ENCODE peak calls at places on chromosome 2, in six cellular contexts. One of them, this sample, is unnamed.

GRCh38 chr2:56118474-56118873 is 65.3 kb upstream of the CCDC85A start:
- DNase-seq in MM.1S: no peak
- DNase-seq in GM23338: peak; percentile 53
- DNase-seq in GM23248: no peak
- DNase-seq in HCT116: no peak
- DNase-seq in OCI-LY7: no peak
- DNase-seq in this sample: no peak

GRCh38 chr2:74703373-74703772 is 49.3 kb downstream of the SEMA4F start:
- DNase-seq in MM.1S: no peak
- DNase-seq in HCT116: no peak
- DNase-seq in OCI-LY7: no peak
- DNase-seq in GM23248: no peak
- DNase-seq in GM23338: no peak
- DNase-seq in this sample: no peak

GRCh38 chr2:1758774-1759610 is 14.7 kb upstream of the PXDN start:
- DNase-seq in MM.1S: no peak
- DNase-seq in GM23338: no peak
- DNase-seq in OCI-LY7: no peak
- DNase-seq in GM23248: no peak
- DNase-seq in HCT116: no peak
- DNase-seq in this sample: no peak

GRCh38 chr2:27016801-27017325 is 15.9 kb upstream of the TMEM214 start:
- DNase-seq in HCT116: peak; percentile 50
- DNase-seq in GM23248: peak; percentile 84
- DNase-seq in OCI-LY7: peak; percentile 71
- DNase-seq in MM.1S: peak; percentile 45
- DNase-seq in GM23338: peak; percentile 97
- DNase-seq in this sample: peak; percentile 87

GRCh38 chr2:198715304-198715703 is 742.4 kb downstream of the SATB2 start:
- DNase-seq in MM.1S: no peak
- DNase-seq in HCT116: no peak
- DNase-seq in GM23248: no peak
- DNase-seq in GM23338: no peak
- DNase-seq in OCI-LY7: no peak
- DNase-seq in this sample: no peak

GRCh38 chr2:228417966-228418365 is 236.5 kb upstream of the SPHKAP start:
- DNase-seq in OCI-LY7: no peak
- DNase-seq in GM23248: peak; percentile 37
- DNase-seq in GM23338: no peak
- DNase-seq in HCT116: no peak
- DNase-seq in MM.1S: peak; percentile 72
- DNase-seq in this sample: no peak

GRCh38 chr2:46979611-46980010 is 64.0 kb upstream of the MCFD2 start:
- DNase-seq in OCI-LY7: no peak
- DNase-seq in GM23338: no peak
- DNase-seq in HCT116: no peak
- DNase-seq in GM23248: no peak
- DNase-seq in MM.1S: no peak
- DNase-seq in this sample: no peak

GRCh38 chr2:30026091-30027055 is 105.0 kb upstream of the ALK start:
- DNase-seq in HCT116: peak; percentile 4
- DNase-seq in GM23338: peak; percentile 75
- DNase-seq in GM23248: peak; percentile 97
- DNase-seq in OCI-LY7: peak; percentile 20
- DNase-seq in MM.1S: no peak
- DNase-seq in this sample: peak; percentile 76

GRCh38 chr2:160365691-160366367 is 127.8 kb downstream of the RBMS1 start:
- DNase-seq in MM.1S: peak; percentile 85
- DNase-seq in HCT116: no peak
- DNase-seq in GM23248: peak; percentile 66
- DNase-seq in GM23338: no peak
- DNase-seq in OCI-LY7: no peak
- DNase-seq in this sample: no peak

GRCh38 chr2:129334128-129334527 is 645.3 kb upstream of the RAB6C start:
- DNase-seq in GM23338: peak; percentile 4
- DNase-seq in OCI-LY7: no peak
- DNase-seq in MM.1S: no peak
- DNase-seq in HCT116: no peak
- DNase-seq in GM23248: no peak
- DNase-seq in this sample: no peak

GRCh38 chr2:232363784-232364615 is 14.6 kb upstream of the ALPP start:
- DNase-seq in GM23248: no peak
- DNase-seq in GM23338: no peak
- DNase-seq in OCI-LY7: peak; percentile 64
- DNase-seq in MM.1S: peak; percentile 78
- DNase-seq in HCT116: no peak
- DNase-seq in this sample: no peak

GRCh38 chr2:142951190-142952007 is 73.9 kb downstream of the KYNU start:
- DNase-seq in HCT116: no peak
- DNase-seq in OCI-LY7: no peak
- DNase-seq in GM23248: no peak
- DNase-seq in GM23338: no peak
- DNase-seq in MM.1S: no peak
- DNase-seq in this sample: no peak

GRCh38 chr2:234139755-234140154 is 89.3 kb downstream of the SPP2 start:
- DNase-seq in MM.1S: no peak
- DNase-seq in GM23338: no peak
- DNase-seq in GM23248: no peak
- DNase-seq in HCT116: no peak
- DNase-seq in OCI-LY7: no peak
- DNase-seq in this sample: no peak

GRCh38 chr2:105925390-105925789 is 180.7 kb downstream of the NCK2 start:
- DNase-seq in GM23248: no peak
- DNase-seq in HCT116: no peak
- DNase-seq in MM.1S: no peak
- DNase-seq in GM23338: no peak
- DNase-seq in OCI-LY7: no peak
- DNase-seq in this sample: no peak

GRCh38 chr2:113283704-113284284 is 5.1 kb upstream of the PAX8 start:
- DNase-seq in OCI-LY7: no peak
- DNase-seq in MM.1S: no peak
- DNase-seq in GM23248: peak; percentile 94
- DNase-seq in GM23338: no peak
- DNase-seq in HCT116: peak; percentile 68
- DNase-seq in this sample: no peak

GRCh38 chr2:109032229-109032800 is 43.3 kb upstream of the EDAR start:
- DNase-seq in GM23338: no peak
- DNase-seq in GM23248: no peak
- DNase-seq in MM.1S: no peak
- DNase-seq in OCI-LY7: no peak
- DNase-seq in HCT116: no peak
- DNase-seq in this sample: no peak

GRCh38 chr2:109029444-109030193 is 40.6 kb upstream of the EDAR start:
- DNase-seq in GM23248: no peak
- DNase-seq in MM.1S: no peak
- DNase-seq in GM23338: no peak
- DNase-seq in HCT116: no peak
- DNase-seq in OCI-LY7: no peak
- DNase-seq in this sample: peak; percentile 54

GRCh38 chr2:109030870-109031480 is 42.0 kb upstream of the EDAR start:
- DNase-seq in GM23338: peak; percentile 11
- DNase-seq in OCI-LY7: no peak
- DNase-seq in GM23248: no peak
- DNase-seq in MM.1S: no peak
- DNase-seq in HCT116: no peak
- DNase-seq in this sample: no peak

GRCh38 chr2:109031481-109032228 is 42.6 kb upstream of the EDAR start:
- DNase-seq in HCT116: no peak
- DNase-seq in MM.1S: peak; percentile 69
- DNase-seq in GM23338: peak; percentile 67
- DNase-seq in OCI-LY7: peak; percentile 21
- DNase-seq in GM23248: peak; percentile 57
- DNase-seq in this sample: peak; percentile 66

DNA sequence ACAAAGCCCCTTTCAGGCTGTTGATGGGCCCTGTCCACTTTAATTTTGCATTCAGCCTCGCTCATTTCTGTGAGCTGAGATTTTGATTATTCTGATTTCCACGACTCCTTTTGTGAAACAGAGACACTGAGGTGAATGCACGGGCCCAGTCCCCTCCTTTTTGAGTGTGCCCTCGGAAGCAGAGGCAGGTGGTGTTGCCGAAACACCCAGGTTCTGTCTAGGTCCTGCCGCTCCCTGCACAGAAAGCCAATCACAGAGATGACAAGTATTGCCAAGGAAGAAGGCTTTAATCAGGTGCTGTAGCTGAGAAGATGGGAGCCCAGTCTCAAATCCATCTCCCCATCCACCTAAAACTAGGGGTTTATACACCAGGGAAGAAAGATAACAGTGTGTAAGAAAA is 44.2 kb upstream of the EDAR start:
- DNase-seq in GM23338: no peak
- DNase-seq in OCI-LY7: no peak
- DNase-seq in GM23248: no peak
- DNase-seq in HCT116: no peak
- DNase-seq in MM.1S: no peak
- DNase-seq in this sample: no peak
- H3K4me1 ChIP-seq in GM23338: peaks cover 11% of the 10 kb centered on the region
- H3K4me1 ChIP-seq in OCI-LY7: no peaks in the 10 kb centered on the region
- H3K4me1 ChIP-seq in GM23248: no peaks in the 10 kb centered on the region
- H3K4me1 ChIP-seq in HCT116: no peaks in the 10 kb centered on the region
- H3K4me1 ChIP-seq in MM.1S: no peaks in the 10 kb centered on the region
- H3K4me1 ChIP-seq in this sample: peaks cover 20% of the 10 kb centered on the region

DNA sequence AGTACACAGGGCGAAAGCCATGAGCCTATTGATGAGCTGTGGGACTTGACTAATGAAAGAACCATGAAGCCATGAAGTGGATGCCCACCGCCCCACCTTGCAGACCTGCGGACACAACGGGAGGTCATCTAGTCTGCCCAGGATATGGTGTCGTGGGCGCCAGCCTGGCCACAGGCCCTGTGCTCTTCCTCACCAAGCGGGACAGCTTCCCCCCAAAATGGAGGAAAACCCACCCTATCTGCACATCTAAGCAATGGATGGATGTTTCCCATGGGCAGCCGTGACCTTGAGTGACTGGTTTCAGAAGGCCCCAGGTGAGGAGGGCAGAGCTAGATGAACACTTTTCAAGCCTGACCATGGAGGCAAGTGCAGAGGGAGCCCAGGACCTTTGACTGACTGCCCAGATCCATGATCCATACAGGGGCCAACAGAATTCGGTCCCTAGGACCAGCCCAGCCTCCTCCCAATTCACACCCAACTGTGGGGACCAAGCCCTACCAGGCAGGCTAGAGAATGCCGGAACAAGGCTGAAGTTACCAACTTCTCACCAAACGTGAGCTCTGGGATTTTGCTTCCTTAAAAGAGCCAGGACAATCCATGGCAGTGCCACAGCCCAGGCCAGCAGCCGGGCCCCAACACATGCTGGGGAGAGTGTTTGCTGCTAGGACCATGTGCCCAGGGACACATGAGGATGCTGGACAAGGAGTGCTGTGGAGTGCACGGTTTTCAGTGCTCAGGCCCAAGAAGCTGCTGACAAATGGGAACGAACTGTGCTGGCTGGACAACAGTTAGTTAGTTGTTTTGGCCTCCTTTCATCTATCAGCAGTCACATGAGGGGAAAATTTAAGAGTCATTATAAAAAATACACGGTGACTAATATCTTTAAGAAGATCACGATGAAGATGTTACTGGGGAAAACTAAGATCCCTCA is 249.4 kb downstream of the HDAC4 start:
- DNase-seq in MM.1S: no peak
- DNase-seq in HCT116: no peak
- DNase-seq in GM23338: no peak
- DNase-seq in GM23248: peak; percentile 50
- DNase-seq in OCI-LY7: no peak
- DNase-seq in this sample: no peak
- TF ChIP-seq EZH2phosphoT487 in MM.1S: no peak
- TF ChIP-seq EZH2phosphoT487 in HCT116: no peak
- TF ChIP-seq EZH2phosphoT487 in GM23338: no peak
- TF ChIP-seq EZH2phosphoT487 in GM23248: no peak
- TF ChIP-seq EZH2phosphoT487 in OCI-LY7: no peak
- TF ChIP-seq EZH2phosphoT487 in this sample: no peak

DNA sequence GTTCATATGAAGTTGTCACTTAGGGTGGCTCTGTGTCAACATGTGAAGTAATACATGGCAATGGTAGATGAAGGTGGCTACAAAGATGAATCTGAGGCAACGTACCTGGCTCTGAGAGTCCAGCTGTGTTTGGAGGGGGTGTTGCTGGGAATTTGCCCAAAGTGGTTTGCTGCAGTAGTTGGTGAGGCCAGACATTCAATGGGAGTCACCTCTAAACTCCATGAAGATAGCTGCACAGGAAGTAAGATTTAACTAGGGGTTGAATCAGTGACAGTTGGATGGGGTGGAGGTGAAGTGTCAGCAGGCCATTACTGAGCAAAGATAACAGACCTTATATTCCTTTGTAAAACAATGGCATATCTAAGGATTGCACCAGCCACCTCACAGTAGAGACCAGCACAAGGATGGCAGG is 71.8 kb downstream of the NUP35 start:
- DNase-seq in GM23338: no peak
- DNase-seq in MM.1S: no peak
- DNase-seq in GM23248: no peak
- DNase-seq in HCT116: no peak
- DNase-seq in OCI-LY7: no peak
- DNase-seq in this sample: no peak
- H3K4me1 ChIP-seq in GM23338: no peaks in the 10 kb centered on the region
- H3K4me1 ChIP-seq in MM.1S: no peaks in the 10 kb centered on the region
- H3K4me1 ChIP-seq in GM23248: no peaks in the 10 kb centered on the region
- H3K4me1 ChIP-seq in HCT116: no peaks in the 10 kb centered on the region
- H3K4me1 ChIP-seq in OCI-LY7: no peaks in the 10 kb centered on the region
- H3K4me1 ChIP-seq in this sample: no peaks in the 10 kb centered on the region

GRCh38 chr2:127664065-127664894 is 11.1 kb downstream of the LIMS2 start:
- DNase-seq in MM.1S: no peak
- DNase-seq in GM23248: peak; percentile 41
- DNase-seq in OCI-LY7: no peak
- DNase-seq in GM23338: peak; percentile 61
- DNase-seq in HCT116: no peak
- DNase-seq in this sample: peak; percentile 74
- TF ChIP-seq EZH2phosphoT487 in MM.1S: no peak
- TF ChIP-seq EZH2phosphoT487 in GM23248: no peak
- TF ChIP-seq EZH2phosphoT487 in OCI-LY7: no peak
- TF ChIP-seq EZH2phosphoT487 in GM23338: no peak
- TF ChIP-seq EZH2phosphoT487 in HCT116: no peak
- TF ChIP-seq EZH2phosphoT487 in this sample: peak; percentile 77

DNA sequence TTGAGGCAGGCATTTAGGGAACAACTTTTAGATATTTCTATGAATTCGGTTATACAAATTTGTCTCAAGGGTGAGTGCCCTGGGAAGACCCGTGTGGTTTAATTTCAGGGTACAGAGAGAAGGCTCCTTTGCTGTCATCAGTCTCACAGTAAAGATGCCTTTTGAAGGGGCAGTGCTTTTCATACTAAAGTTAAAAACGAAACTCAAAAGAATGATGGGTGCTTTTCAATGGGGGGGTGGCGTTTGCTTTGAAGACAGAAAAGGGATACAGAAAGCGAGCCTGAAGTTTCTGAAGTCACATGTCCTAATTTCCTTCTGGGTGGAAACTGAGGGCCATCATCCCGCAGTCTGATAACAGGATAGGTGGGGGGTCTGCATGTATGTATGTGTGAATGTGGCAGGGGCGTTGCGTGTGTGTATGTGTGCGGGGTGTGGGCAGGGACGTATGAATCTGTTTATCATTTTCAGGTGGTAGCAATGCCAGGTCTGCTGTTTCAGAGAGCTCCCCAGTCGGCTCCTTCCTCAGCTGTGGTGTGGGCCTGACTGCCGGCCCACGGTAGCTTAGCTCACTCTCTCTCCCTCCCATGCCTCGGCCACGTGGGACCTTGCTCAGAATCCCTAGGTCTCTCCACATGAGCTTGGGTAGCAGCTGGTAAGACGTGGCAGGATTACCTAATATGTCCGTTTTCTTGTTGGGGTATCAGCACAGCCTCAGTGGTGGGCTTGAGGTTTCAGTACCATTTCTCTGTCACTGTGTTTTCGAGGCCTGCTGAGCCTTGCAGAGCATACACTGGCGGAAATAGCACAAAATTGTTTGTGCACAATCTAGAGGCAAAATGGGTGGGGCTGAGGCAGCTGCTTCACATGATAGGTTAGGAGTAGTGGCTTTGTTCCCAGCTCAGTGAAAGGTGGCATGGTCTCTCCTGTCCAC is 32.7 kb downstream of the ARHGAP25 start:
- DNase-seq in GM23248: no peak
- DNase-seq in GM23338: no peak
- DNase-seq in HCT116: no peak
- DNase-seq in MM.1S: peak; percentile 61
- DNase-seq in OCI-LY7: peak; percentile 82
- DNase-seq in this sample: no peak
- H3K4me1 ChIP-seq in GM23248: no peaks in the 10 kb centered on the region
- H3K4me1 ChIP-seq in GM23338: peaks cover 36% of the 10 kb centered on the region
- H3K4me1 ChIP-seq in HCT116: no peaks in the 10 kb centered on the region
- H3K4me1 ChIP-seq in MM.1S: peaks cover 78% of the 10 kb centered on the region
- H3K4me1 ChIP-seq in OCI-LY7: peaks cover 100% of the 10 kb centered on the region
- H3K4me1 ChIP-seq in this sample: no peaks in the 10 kb centered on the region

This sample was measured in neural progenitor cell.